ENCODE peak calls at places on chromosomes 2 and 18, in four cellular contexts. R is K562, E is HCT116, M is GM12878. H is an unnamed sample.

GRCh38 chr2:46326231-46326980 is 29.2 kb downstream of the EPAS1 start:
- DNase-seq in R (peak), E (no peak), M (no peak), H (no peak)

GRCh38 chr2:165793779-165794519 is at the start of gene GALNT3:
- DNase-seq in R (no peak), E (peak), M (no peak), H (peak)

GRCh38 chr2:226362991-226363390 is 436.6 kb downstream of the IRS1 start:
- DNase-seq in R (no peak), E (no peak), M (no peak), H (no peak)

GRCh38 chr18:22337311-22337710 is 80.4 kb downstream of the CTAGE1 start:
- DNase-seq in R (no peak), E (no peak), M (no peak), H (no peak)

GRCh38 chr2:231100990-231101389 is 23.9 kb downstream of the HTR2B start:
- DNase-seq in R (no peak), E (no peak), M (no peak), H (no peak)

GRCh38 chr2:18346364-18346763 is 214.1 kb downstream of the RDH14 start:
- DNase-seq in R (no peak), E (no peak), M (no peak), H (no peak)

GRCh38 chr2:201255468-201255867 is 4.9 kb upstream of the CASP8 start:
- DNase-seq in R (no peak), E (no peak), M (no peak), H (peak)

GRCh38 chr2:135473567-135473966 is 57.5 kb downstream of the ZRANB3 start:
- DNase-seq in R (peak), E (no peak), M (peak), H (no peak)

GRCh38 chr2:95531254-95531771 is 46.8 kb upstream of the TRIM43B start:
- DNase-seq in R (no peak), E (no peak), M (no peak), H (no peak)
- TF ChIP-seq EGR1 in R (no peak), E (no peak), M (no peak), H (no peak)

GRCh38 chr2:11260979-11261378 is 83.5 kb downstream of the ROCK2 start:
- DNase-seq in R (no peak), E (no peak), M (no peak), H (no peak)

GRCh38 chr2:11264007-11264406 is 80.4 kb downstream of the ROCK2 start:
- DNase-seq in R (no peak), E (no peak), M (no peak), H (no peak)

GRCh38 chr2:11263177-11263576 is 81.3 kb downstream of the ROCK2 start:
- DNase-seq in R (no peak), E (no peak), M (no peak), H (no peak)

DNA sequence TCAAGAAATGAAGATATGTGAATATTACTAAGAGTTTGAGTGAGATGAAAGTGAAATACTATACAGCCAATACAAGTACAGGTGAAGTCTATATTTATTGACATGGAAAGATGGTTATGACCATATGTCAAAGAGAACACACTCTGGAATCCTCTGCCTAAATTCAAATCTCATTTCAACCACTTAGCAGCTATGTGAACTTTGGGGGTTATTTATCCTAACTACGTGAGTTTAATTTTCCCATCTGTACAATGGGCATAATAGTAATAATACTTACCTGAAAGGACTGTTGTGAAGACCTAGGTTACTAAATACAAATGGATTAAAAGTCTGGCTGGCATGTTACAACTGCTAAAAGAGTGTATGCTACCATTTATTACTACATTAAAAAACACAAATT is 79.6 kb downstream of the ROCK2 start:
- DNase-seq in R (no peak), E (no peak), M (no peak), H (no peak)
- TF ChIP-seq EGR1 in R (no peak), E (no peak), M (no peak), H (no peak)

DNA sequence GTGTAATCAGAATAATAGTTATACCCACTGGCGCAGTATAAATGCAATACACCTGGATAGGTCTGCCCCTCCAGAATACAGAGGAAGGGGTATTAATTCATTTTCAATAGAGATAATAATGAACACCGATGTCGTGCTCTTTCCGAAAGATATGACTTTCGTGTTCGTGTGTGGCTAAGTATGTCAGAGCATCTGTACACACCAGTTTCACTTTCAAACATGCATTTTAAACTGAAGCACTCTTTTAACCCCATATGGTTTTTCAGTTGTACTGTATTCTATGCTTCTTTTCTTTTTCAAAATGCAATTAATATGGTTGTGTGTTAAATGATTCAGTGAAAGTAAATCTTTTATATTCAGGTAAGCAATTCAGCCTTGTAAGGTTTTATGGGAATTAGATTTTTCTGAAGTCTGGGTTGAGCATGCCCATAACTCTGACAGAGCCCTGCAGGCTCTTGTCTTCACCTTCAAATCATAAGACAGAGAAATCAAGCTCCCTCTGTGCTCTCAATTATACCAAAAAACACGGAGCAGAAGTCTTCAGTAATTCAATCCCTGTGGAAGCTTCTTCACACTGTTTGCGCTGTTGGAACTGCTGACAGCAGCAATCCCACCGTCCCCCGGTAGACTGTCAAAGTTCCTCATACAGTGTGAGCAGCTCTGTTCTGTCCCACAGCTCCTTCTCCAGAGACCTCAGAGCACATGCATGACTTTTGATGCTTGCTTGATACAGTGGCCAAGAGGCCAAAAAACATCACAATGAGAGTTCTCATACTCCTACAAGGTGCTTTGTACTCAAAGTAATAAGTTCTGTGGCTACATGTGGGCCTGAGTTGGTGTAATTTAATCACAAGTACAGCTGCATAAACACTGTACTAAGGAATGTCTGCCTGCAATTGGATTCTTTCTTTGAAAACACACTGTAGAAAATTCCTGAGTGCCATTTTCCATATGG is 186.9 kb downstream of the ZNF521 start:
- DNase-seq in R (no peak), E (no peak), M (no peak), H (no peak)
- TF ChIP-seq EGR1 in R (no peak), E (no peak), M (no peak), H (no peak)

DNA sequence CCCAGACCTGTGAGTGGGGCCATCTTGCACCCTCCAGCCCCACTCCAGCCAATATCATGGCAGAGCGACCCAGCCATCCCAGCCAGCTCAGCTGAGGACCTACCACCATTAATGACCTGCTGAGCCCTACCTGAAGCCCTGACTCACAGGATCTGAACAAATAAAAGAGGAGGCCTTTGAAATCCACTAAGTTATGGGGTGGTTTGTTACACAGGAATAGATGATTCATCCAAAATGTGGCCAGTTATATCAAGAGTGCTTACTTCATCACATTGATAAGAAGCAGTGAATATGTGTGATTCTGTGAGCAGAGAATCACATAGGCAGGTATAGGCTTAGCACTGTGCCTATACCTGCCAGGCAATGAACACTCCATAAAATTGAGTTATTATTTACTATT is 34.7 kb upstream of the FAM124B start:
- DNase-seq in R (no peak), E (no peak), M (no peak), H (no peak)
- TF ChIP-seq EGR1 in R (no peak), E (no peak), M (no peak), H (no peak)

GRCh38 chr2:30147715-30148611 is 1.2 kb downstream of the YPEL5 start:
- DNase-seq in R (peak), E (no peak), M (no peak), H (no peak)

GRCh38 chr2:30148850-30149249 is 2.0 kb downstream of the YPEL5 start:
- DNase-seq in R (peak), E (no peak), M (no peak), H (no peak)

GRCh38 chr2:30146337-30147195 is at the start of gene YPEL5:
- DNase-seq in R (peak), E (peak), M (peak), H (peak)

GRCh38 chr2:30145826-30146336 is 926 bp upstream of the YPEL5 start:
- DNase-seq in R (no peak), E (no peak), M (no peak), H (no peak)

DNA sequence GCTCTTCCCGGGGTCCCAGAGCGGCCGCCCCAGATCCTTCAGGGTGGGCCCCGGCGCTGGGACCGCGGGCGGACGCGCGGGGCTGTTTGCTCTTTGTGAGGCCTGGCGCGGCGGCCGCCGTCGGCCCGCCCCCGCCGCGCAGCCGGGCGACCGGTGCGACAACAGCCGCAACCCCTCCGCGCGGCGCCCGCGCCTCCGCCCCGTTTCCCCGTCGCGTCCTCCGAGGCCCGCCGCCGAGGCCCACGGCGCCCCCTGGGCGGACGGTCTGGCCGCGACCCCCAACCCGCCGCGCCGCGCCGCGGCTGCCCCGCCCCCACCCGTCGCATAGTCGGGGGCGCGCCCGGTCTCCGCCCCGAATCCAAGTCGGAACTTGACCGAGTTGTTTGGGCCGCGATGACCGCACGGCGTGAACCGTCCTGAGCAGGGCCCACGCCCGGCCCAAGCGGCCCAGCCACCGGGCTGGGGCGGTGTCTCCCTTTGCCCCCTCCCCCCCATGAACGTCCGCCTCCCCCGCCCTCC is 448 bp downstream of the YPEL5 start:
- DNase-seq in R (peak), E (no peak), M (no peak), H (no peak)
- TF ChIP-seq EGR1 in R (no peak), E (no peak), M (peak), H (no peak)

GRCh38 chr2:175729049-175729706 is 272.9 kb downstream of the LNPK start:
- DNase-seq in R (no peak), E (no peak), M (no peak), H (no peak)

GRCh38 chr2:175732523-175732922 is 269.5 kb downstream of the LNPK start:
- DNase-seq in R (no peak), E (no peak), M (no peak), H (no peak)

GRCh38 chr2:175730025-175730424 is 272.0 kb downstream of the LNPK start:
- DNase-seq in R (no peak), E (no peak), M (no peak), H (no peak)

DNA sequence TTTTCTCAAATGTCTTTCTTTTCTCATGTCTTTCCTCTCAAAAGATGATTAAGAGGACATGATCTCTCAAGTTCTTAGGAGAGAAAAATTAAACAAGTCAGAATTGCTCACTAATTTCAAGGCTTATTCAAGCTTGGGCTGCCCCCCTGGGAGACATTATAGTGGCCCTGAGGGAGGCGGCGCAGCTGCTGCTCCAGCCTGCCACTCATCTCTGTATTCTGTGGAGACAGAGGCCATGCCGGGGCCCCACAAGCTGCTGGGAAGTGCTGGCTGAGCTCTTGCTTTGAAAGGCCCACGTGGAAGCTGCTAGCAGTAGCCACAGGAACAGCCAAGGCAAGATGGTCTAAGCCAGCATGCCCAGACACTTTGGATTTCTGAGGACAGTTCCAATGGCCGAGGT is 267.4 kb downstream of the LNPK start:
- DNase-seq in R (no peak), E (no peak), M (no peak), H (no peak)
- TF ChIP-seq EGR1 in R (no peak), E (no peak), M (no peak), H (no peak)

H was measured in H1.